ENCODE peak calls at places on chromosomes 3 and 15, in six cellular contexts. Q, T, R, O, W and N are unnamed samples.

GRCh38 chr3:169658311-169658931 is 5.1 kb downstream of the MECOM start:
- DNase-seq in Q (no peak), T (no peak), R (no peak), O (no peak), W (no peak), N (peak; percentile 47)

GRCh38 chr15:87871130-87871737 is 385.3 kb downstream of the NTRK3 start:
- DNase-seq in Q (peak; percentile 87), T (no peak), R (peak; percentile 57), O (no peak), W (no peak), N (no peak)

GRCh38 chr3:87361271-87361670 is 84.9 kb upstream of the POU1F1 start:
- DNase-seq in Q (no peak), T (no peak), R (no peak), O (no peak), W (no peak), N (no peak)

GRCh38 chr15:74869372-74869725 is 3.8 kb downstream of the SCAMP2 start:
- DNase-seq in Q (peak; percentile 46), T (no peak), R (no peak), O (no peak), W (no peak), N (no peak)

GRCh38 chr15:99343836-99344551 is 92.7 kb downstream of the LRRC28 start:
- DNase-seq in Q (no peak), T (peak; percentile 9), R (no peak), O (peak; percentile 57), W (peak; percentile 16), N (no peak)

GRCh38 chr3:67094167-67094566 is 96.1 kb downstream of the KBTBD8 start:
- DNase-seq in Q (peak; percentile 22), T (no peak), R (no peak), O (no peak), W (no peak), N (no peak)

GRCh38 chr3:45075821-45076625 is 49.9 kb downstream of the CLEC3B start:
- DNase-seq in Q (no peak), T (no peak), R (no peak), O (no peak), W (no peak), N (no peak)

GRCh38 chr3:184320099-184320445 is 5.7 kb downstream of the EIF4G1 start:
- DNase-seq in Q (peak; percentile 98), T (peak; percentile 96), R (peak; percentile 97), O (peak; percentile 33), W (no peak), N (no peak)

GRCh38 chr3:87041191-87041590 is 50.2 kb upstream of the VGLL3 start:
- DNase-seq in Q (no peak), T (no peak), R (no peak), O (no peak), W (no peak), N (no peak)

GRCh38 chr15:97013491-97013890 is 683.0 kb downstream of the NR2F2 start:
- DNase-seq in Q (no peak), T (no peak), R (no peak), O (no peak), W (no peak), N (no peak)

GRCh38 chr3:56702487-56703315 is 19.6 kb upstream of the TASOR start:
- DNase-seq in Q (peak; percentile 77), T (no peak), R (peak; percentile 76), O (peak; percentile 82), W (peak; percentile 43), N (no peak)

GRCh38 chr3:152269423-152270144 is 855 bp downstream of the MBNL1 start:
- DNase-seq in Q (peak; percentile 96), T (peak; percentile 6), R (peak; percentile 64), O (peak; percentile 72), W (no peak), N (peak; percentile 42)

GRCh38 chr15:60721706-60722105 is 242.8 kb upstream of the ICE2 start:
- DNase-seq in Q (peak; percentile 19), T (no peak), R (peak; percentile 30), O (no peak), W (no peak), N (no peak)

GRCh38 chr15:65394280-65394789 is 16.5 kb upstream of the IGDCC3 start:
- DNase-seq in Q (no peak), T (no peak), R (no peak), O (no peak), W (no peak), N (no peak)

GRCh38 chr3:58584690-58585004 is 7.5 kb upstream of the FAM107A start:
- DNase-seq in Q (no peak), T (no peak), R (no peak), O (peak; percentile 16), W (no peak), N (no peak)

GRCh38 chr3:149523899-149524298 is 49.4 kb downstream of the TM4SF4 start:
- DNase-seq in Q (no peak), T (no peak), R (no peak), O (no peak), W (no peak), N (no peak)

GRCh38 chr15:52124270-52124878 is 11.8 kb upstream of the BCL2L10 start:
- DNase-seq in Q (peak; percentile 71), T (no peak), R (peak; percentile 35), O (no peak), W (no peak), N (no peak)

GRCh38 chr3:157447026-157447694 is 10.5 kb downstream of the PTX3 start:
- DNase-seq in Q (peak; percentile 68), T (no peak), R (peak; percentile 50), O (no peak), W (no peak), N (no peak)

GRCh38 chr3:115141018-115141757 is 5.9 kb downstream of the ZBTB20 start:
- DNase-seq in Q (no peak), T (no peak), R (no peak), O (no peak), W (no peak), N (no peak)

GRCh38 chr3:133476971-133477375 is 77.1 kb downstream of the BFSP2 start:
- DNase-seq in Q (no peak), T (no peak), R (no peak), O (no peak), W (no peak), N (peak; percentile 46)

GRCh38 chr3:10479311-10479710 is 26.1 kb downstream of the ATP2B2 start:
- DNase-seq in Q (no peak), T (no peak), R (no peak), O (no peak), W (no peak), N (no peak)